ENCODE peak calls at places on chromosomes 13 and 19, in eight cellular contexts. One of them, this sample, is unnamed.

GRCh38 chr19:38805180-38805579 is 7.6 kb downstream of the LGALS4 start:
- DNase-seq in thoracic aorta: no peak
- DNase-seq in body of pancreas: no peak
- DNase-seq in astrocyte of the cerebellum: no peak
- DNase-seq in CD4-positive, alpha-beta T cell: no peak
- DNase-seq in fibroblast of the aortic adventitia: peak
- DNase-seq in cardiac muscle cell: no peak
- DNase-seq in colonic mucosa: no peak
- DNase-seq in this sample: no peak

GRCh38 chr19:55640577-55641375 is at the start of gene ZNF580:
- DNase-seq in thoracic aorta: no peak
- DNase-seq in body of pancreas: peak
- DNase-seq in fibroblast of the aortic adventitia: peak
- DNase-seq in CD4-positive, alpha-beta T cell: no peak
- DNase-seq in astrocyte of the cerebellum: no peak
- DNase-seq in colonic mucosa: peak
- DNase-seq in cardiac muscle cell: peak
- DNase-seq in this sample: peak

GRCh38 chr19:10402441-10403038 is 802 bp downstream of the CDC37 start:
- DNase-seq in body of pancreas: no peak
- DNase-seq in colonic mucosa: peak
- DNase-seq in astrocyte of the cerebellum: no peak
- DNase-seq in CD4-positive, alpha-beta T cell: no peak
- DNase-seq in fibroblast of the aortic adventitia: peak
- DNase-seq in thoracic aorta: no peak
- DNase-seq in cardiac muscle cell: no peak
- DNase-seq in this sample: peak

GRCh38 chr13:63010072-63010658 is 1594.5 kb upstream of the PCDH20 start:
- DNase-seq in cardiac muscle cell: no peak
- DNase-seq in thoracic aorta: no peak
- DNase-seq in body of pancreas: no peak
- DNase-seq in CD4-positive, alpha-beta T cell: no peak
- DNase-seq in fibroblast of the aortic adventitia: no peak
- DNase-seq in colonic mucosa: no peak
- DNase-seq in astrocyte of the cerebellum: no peak
- DNase-seq in this sample: no peak

GRCh38 chr13:75258159-75258782 is 223.7 kb downstream of the TBC1D4 start:
- DNase-seq in thoracic aorta: no peak
- DNase-seq in cardiac muscle cell: peak
- DNase-seq in body of pancreas: no peak
- DNase-seq in astrocyte of the cerebellum: peak
- DNase-seq in CD4-positive, alpha-beta T cell: no peak
- DNase-seq in fibroblast of the aortic adventitia: peak
- DNase-seq in colonic mucosa: no peak
- DNase-seq in this sample: no peak

GRCh38 chr13:113928701-113929627 is 44.9 kb downstream of the C13orf46 start:
- DNase-seq in astrocyte of the cerebellum: peak
- DNase-seq in fibroblast of the aortic adventitia: peak
- DNase-seq in cardiac muscle cell: no peak
- DNase-seq in CD4-positive, alpha-beta T cell: no peak
- DNase-seq in thoracic aorta: peak
- DNase-seq in colonic mucosa: no peak
- DNase-seq in body of pancreas: peak
- DNase-seq in this sample: peak

GRCh38 chr13:99968521-99969367 is 2.8 kb downstream of the ZIC5 start:
- DNase-seq in fibroblast of the aortic adventitia: no peak
- DNase-seq in astrocyte of the cerebellum: no peak
- DNase-seq in CD4-positive, alpha-beta T cell: no peak
- DNase-seq in body of pancreas: no peak
- DNase-seq in cardiac muscle cell: peak
- DNase-seq in thoracic aorta: no peak
- DNase-seq in colonic mucosa: peak
- DNase-seq in this sample: no peak

GRCh38 chr19:39516270-39516669 is 1.3 kb downstream of the SELENOV start:
- DNase-seq in thoracic aorta: no peak
- DNase-seq in colonic mucosa: no peak
- DNase-seq in cardiac muscle cell: no peak
- DNase-seq in astrocyte of the cerebellum: no peak
- DNase-seq in body of pancreas: no peak
- DNase-seq in fibroblast of the aortic adventitia: no peak
- DNase-seq in CD4-positive, alpha-beta T cell: no peak
- DNase-seq in this sample: no peak

GRCh38 chr13:79528759-79529191 is 47.8 kb downstream of the NDFIP2 start:
- DNase-seq in CD4-positive, alpha-beta T cell: no peak
- DNase-seq in fibroblast of the aortic adventitia: no peak
- DNase-seq in colonic mucosa: no peak
- DNase-seq in body of pancreas: no peak
- DNase-seq in thoracic aorta: no peak
- DNase-seq in cardiac muscle cell: no peak
- DNase-seq in astrocyte of the cerebellum: no peak
- DNase-seq in this sample: no peak

GRCh38 chr19:12783226-12783848 is 7.9 kb upstream of the JUNB start:
- DNase-seq in astrocyte of the cerebellum: no peak
- DNase-seq in CD4-positive, alpha-beta T cell: no peak
- DNase-seq in fibroblast of the aortic adventitia: no peak
- DNase-seq in body of pancreas: no peak
- DNase-seq in colonic mucosa: no peak
- DNase-seq in thoracic aorta: no peak
- DNase-seq in cardiac muscle cell: no peak
- DNase-seq in this sample: no peak

GRCh38 chr19:55165952-55166529 is 372 bp downstream of the DNAAF3 start:
- DNase-seq in body of pancreas: peak
- DNase-seq in fibroblast of the aortic adventitia: peak
- DNase-seq in CD4-positive, alpha-beta T cell: no peak
- DNase-seq in thoracic aorta: no peak
- DNase-seq in colonic mucosa: peak
- DNase-seq in cardiac muscle cell: peak
- DNase-seq in astrocyte of the cerebellum: peak
- DNase-seq in this sample: peak

GRCh38 chr19:38712161-38712748 is 32.0 kb downstream of the CAPN12 start:
- DNase-seq in cardiac muscle cell: no peak
- DNase-seq in fibroblast of the aortic adventitia: no peak
- DNase-seq in body of pancreas: no peak
- DNase-seq in astrocyte of the cerebellum: no peak
- DNase-seq in colonic mucosa: no peak
- DNase-seq in CD4-positive, alpha-beta T cell: no peak
- DNase-seq in thoracic aorta: no peak
- DNase-seq in this sample: no peak

GRCh38 chr19:41965127-41965526 is 6.0 kb upstream of the RABAC1 start:
- DNase-seq in CD4-positive, alpha-beta T cell: no peak
- DNase-seq in colonic mucosa: no peak
- DNase-seq in fibroblast of the aortic adventitia: no peak
- DNase-seq in astrocyte of the cerebellum: no peak
- DNase-seq in thoracic aorta: no peak
- DNase-seq in cardiac muscle cell: no peak
- DNase-seq in body of pancreas: no peak
- DNase-seq in this sample: no peak

GRCh38 chr19:38729653-38730469 is 14.4 kb downstream of the CAPN12 start:
- DNase-seq in body of pancreas: peak
- DNase-seq in astrocyte of the cerebellum: no peak
- DNase-seq in thoracic aorta: no peak
- DNase-seq in cardiac muscle cell: peak
- DNase-seq in CD4-positive, alpha-beta T cell: peak
- DNase-seq in colonic mucosa: peak
- DNase-seq in fibroblast of the aortic adventitia: peak
- DNase-seq in this sample: peak

GRCh38 chr19:16957151-16957662 is 68.4 kb downstream of the F2RL3 start:
- DNase-seq in cardiac muscle cell: no peak
- DNase-seq in CD4-positive, alpha-beta T cell: no peak
- DNase-seq in body of pancreas: peak
- DNase-seq in fibroblast of the aortic adventitia: peak
- DNase-seq in colonic mucosa: peak
- DNase-seq in thoracic aorta: no peak
- DNase-seq in astrocyte of the cerebellum: no peak
- DNase-seq in this sample: no peak

GRCh38 chr13:50650936-50651638 is 192.4 kb downstream of the DLEU7 start:
- DNase-seq in thoracic aorta: no peak
- DNase-seq in cardiac muscle cell: no peak
- DNase-seq in astrocyte of the cerebellum: no peak
- DNase-seq in body of pancreas: no peak
- DNase-seq in fibroblast of the aortic adventitia: peak
- DNase-seq in colonic mucosa: no peak
- DNase-seq in CD4-positive, alpha-beta T cell: no peak
- DNase-seq in this sample: no peak

GRCh38 chr13:101398920-101399319 is 17.4 kb downstream of the NALCN start:
- DNase-seq in thoracic aorta: no peak
- DNase-seq in colonic mucosa: no peak
- DNase-seq in CD4-positive, alpha-beta T cell: no peak
- DNase-seq in body of pancreas: no peak
- DNase-seq in cardiac muscle cell: no peak
- DNase-seq in astrocyte of the cerebellum: peak
- DNase-seq in fibroblast of the aortic adventitia: peak
- DNase-seq in this sample: no peak

GRCh38 chr19:35715981-35716734 is 1.6 kb upstream of the KMT2B start:
- DNase-seq in astrocyte of the cerebellum: no peak
- DNase-seq in body of pancreas: peak
- DNase-seq in thoracic aorta: no peak
- DNase-seq in cardiac muscle cell: peak
- DNase-seq in CD4-positive, alpha-beta T cell: no peak
- DNase-seq in colonic mucosa: peak
- DNase-seq in fibroblast of the aortic adventitia: no peak
- DNase-seq in this sample: peak

DNA sequence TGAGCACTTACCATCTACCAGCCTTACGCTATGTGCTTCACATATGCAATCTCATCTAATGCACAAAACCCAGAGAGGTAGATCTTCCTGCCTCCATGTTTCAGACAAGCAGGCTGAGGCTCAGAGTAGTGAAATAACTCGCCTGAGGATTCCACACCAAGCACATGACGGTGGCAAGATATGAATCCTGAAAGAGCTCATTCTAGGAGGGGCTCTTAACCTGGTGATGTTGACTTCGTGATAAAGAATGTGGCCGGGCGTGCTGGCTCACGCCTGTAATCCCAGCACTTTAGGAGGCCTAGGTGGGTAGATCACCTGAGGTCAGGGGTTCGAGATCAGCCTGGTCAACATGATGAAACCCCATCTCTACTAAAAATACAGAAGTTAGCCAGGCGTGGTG is 5.0 kb downstream of the NOVA2 start:
- DNase-seq in thoracic aorta: no peak
- DNase-seq in astrocyte of the cerebellum: no peak
- DNase-seq in fibroblast of the aortic adventitia: no peak
- DNase-seq in colonic mucosa: no peak
- DNase-seq in body of pancreas: no peak
- DNase-seq in cardiac muscle cell: no peak
- DNase-seq in CD4-positive, alpha-beta T cell: no peak
- DNase-seq in this sample: no peak
- TF ChIP-seq CTCF in thoracic aorta: no peak
- TF ChIP-seq CTCF in astrocyte of the cerebellum: no peak
- TF ChIP-seq CTCF in fibroblast of the aortic adventitia: no peak
- TF ChIP-seq CTCF in colonic mucosa: no peak
- TF ChIP-seq CTCF in body of pancreas: no peak
- TF ChIP-seq CTCF in cardiac muscle cell: no peak
- TF ChIP-seq CTCF in CD4-positive, alpha-beta T cell: no peak
- TF ChIP-seq CTCF in this sample: no peak

DNA sequence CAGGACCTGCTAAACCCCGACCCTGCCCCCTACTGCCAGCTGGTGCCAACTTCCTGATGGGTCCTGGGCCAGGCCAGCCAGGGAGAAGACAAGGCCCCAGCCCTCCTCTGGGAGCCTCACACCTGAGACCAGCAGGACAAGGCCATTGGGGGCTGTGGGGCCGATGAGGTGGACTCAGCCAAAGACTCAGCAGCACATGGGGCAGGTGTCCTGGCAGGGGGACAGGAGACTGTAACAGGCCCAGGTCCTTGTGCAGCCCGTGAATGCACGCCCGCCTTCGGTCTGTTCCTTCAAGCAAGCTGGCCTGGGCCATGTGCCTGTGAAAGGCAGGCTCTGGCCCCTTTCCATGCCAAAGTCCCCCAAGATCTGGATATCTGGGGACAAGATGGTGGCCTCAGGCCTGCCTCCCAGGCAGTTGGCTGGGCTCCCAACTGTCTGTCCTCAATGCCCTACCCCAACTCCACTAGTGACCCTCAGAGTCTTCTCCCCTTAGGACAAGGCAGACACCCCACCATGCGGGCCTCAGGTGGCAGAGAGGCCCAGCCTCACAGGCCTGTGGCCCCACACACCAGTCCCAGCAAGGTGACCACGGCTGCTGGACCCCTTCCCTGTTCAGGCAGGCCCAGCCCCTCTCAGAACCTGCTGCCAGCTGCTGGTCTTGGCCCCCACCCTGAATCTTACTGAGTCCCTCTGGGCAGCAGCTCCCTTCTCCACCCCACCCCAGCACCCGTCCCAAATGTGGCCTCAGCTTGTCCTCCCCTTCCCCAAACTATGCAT is 12.3 kb downstream of the CEACAM19 start:
- DNase-seq in astrocyte of the cerebellum: no peak
- DNase-seq in cardiac muscle cell: no peak
- DNase-seq in colonic mucosa: no peak
- DNase-seq in CD4-positive, alpha-beta T cell: no peak
- DNase-seq in body of pancreas: peak
- DNase-seq in fibroblast of the aortic adventitia: no peak
- DNase-seq in thoracic aorta: no peak
- DNase-seq in this sample: no peak
- TF ChIP-seq CTCF in astrocyte of the cerebellum: no peak
- TF ChIP-seq CTCF in cardiac muscle cell: no peak
- TF ChIP-seq CTCF in colonic mucosa: no peak
- TF ChIP-seq CTCF in CD4-positive, alpha-beta T cell: no peak
- TF ChIP-seq CTCF in body of pancreas: no peak
- TF ChIP-seq CTCF in fibroblast of the aortic adventitia: no peak
- TF ChIP-seq CTCF in thoracic aorta: no peak
- TF ChIP-seq CTCF in this sample: no peak

GRCh38 chr19:1167687-1168561 is 6.1 kb downstream of the SBNO2 start:
- DNase-seq in thoracic aorta: no peak
- DNase-seq in body of pancreas: no peak
- DNase-seq in colonic mucosa: no peak
- DNase-seq in fibroblast of the aortic adventitia: no peak
- DNase-seq in CD4-positive, alpha-beta T cell: no peak
- DNase-seq in cardiac muscle cell: no peak
- DNase-seq in astrocyte of the cerebellum: no peak
- DNase-seq in this sample: no peak
- TF ChIP-seq CTCF in thoracic aorta: no peak
- TF ChIP-seq CTCF in body of pancreas: no peak
- TF ChIP-seq CTCF in colonic mucosa: no peak
- TF ChIP-seq CTCF in fibroblast of the aortic adventitia: no peak
- TF ChIP-seq CTCF in CD4-positive, alpha-beta T cell: no peak
- TF ChIP-seq CTCF in cardiac muscle cell: no peak
- TF ChIP-seq CTCF in astrocyte of the cerebellum: no peak
- TF ChIP-seq CTCF in this sample: no peak

DNA sequence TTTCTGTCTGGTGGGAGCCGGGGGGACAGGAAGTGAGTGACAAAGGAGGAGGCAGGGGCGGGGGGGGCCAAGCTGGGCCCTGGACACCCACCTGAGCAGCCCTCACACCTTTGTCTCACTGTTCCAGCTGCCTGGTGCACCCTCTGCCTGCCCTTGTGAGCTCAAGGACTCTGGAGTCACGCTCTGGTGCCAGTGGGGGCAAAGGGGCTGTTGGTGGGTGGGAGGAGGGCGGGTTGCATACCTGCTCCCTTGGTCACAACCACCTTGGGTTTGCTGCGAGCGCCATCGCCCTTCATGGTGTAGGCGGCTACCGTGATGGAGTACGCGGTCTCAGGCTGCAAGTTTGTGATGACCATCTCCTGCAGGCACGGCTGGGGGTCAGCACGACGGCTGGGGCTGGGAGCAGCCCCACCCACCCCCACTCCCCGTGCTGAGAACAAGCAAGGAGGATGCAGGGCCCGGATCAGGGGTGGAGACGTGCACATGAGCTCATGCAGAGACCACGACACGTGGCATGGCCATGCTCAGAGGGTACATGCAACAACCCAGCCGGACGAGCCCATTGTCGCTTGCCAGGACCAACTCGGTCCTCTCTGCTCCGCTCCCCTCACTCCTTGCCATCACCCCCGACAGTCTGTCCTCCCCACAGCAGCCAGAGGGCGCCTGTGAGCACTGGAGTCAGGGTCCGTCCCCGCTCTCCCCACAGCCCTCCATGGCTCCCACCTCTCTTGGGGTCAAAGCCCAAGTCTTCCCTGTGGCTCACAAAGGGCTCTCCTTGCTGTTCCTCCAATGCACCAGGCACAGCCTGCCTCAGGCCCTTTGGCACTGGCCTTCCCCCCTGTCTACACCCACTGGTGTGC is 114.9 kb downstream of the PTPRS start:
- DNase-seq in thoracic aorta: no peak
- DNase-seq in body of pancreas: no peak
- DNase-seq in cardiac muscle cell: peak
- DNase-seq in CD4-positive, alpha-beta T cell: no peak
- DNase-seq in fibroblast of the aortic adventitia: no peak
- DNase-seq in colonic mucosa: no peak
- DNase-seq in astrocyte of the cerebellum: no peak
- DNase-seq in this sample: peak
- TF ChIP-seq CTCF in thoracic aorta: peak
- TF ChIP-seq CTCF in body of pancreas: no peak
- TF ChIP-seq CTCF in cardiac muscle cell: peak
- TF ChIP-seq CTCF in CD4-positive, alpha-beta T cell: peak
- TF ChIP-seq CTCF in fibroblast of the aortic adventitia: peak
- TF ChIP-seq CTCF in colonic mucosa: peak
- TF ChIP-seq CTCF in astrocyte of the cerebellum: peak
- TF ChIP-seq CTCF in this sample: peak